ENCODE peak calls at places on chromosomes 5 and 9, in five cellular contexts. V is CD8-positive, alpha-beta T cell; G is GM10248; M is mesothelial cell of epicardium; T is nephron progenitor cell. X is an unnamed sample.

GRCh38 chr5:76983468-76983867 is 30.6 kb downstream of the CRHBP start:
- DNase-seq in V (no peak), M (no peak), T (no peak), G (no peak), X (no peak)

GRCh38 chr5:103245773-103246172 is 12.8 kb upstream of the MACIR start:
- DNase-seq in T (no peak), V (no peak), G (no peak), M (no peak), X (no peak)

GRCh38 chr9:97386733-97387503 is 25.0 kb upstream of the TDRD7 start:
- DNase-seq in G (peak), V (peak), T (peak), M (peak), X (peak)

GRCh38 chr5:32810812-32811211 is 99.7 kb downstream of the NPR3 start:
- DNase-seq in T (no peak), V (no peak), M (no peak), G (no peak), X (no peak)

GRCh38 chr9:34572092-34572491 is 17.4 kb downstream of the CNTFR start:
- DNase-seq in V (no peak), T (no peak), M (no peak), G (no peak), X (no peak)

GRCh38 chr5:12214631-12215030 is 310.4 kb upstream of the CTNND2 start:
- DNase-seq in M (no peak), T (no peak), V (no peak), G (no peak), X (no peak)

GRCh38 chr9:113604393-113604792 is 140.9 kb downstream of the RGS3 start:
- DNase-seq in M (no peak), T (no peak), V (no peak), G (no peak), X (no peak)

GRCh38 chr9:109244179-109245132 is 76.4 kb downstream of the EPB41L4B start:
- DNase-seq in V (peak), T (peak), G (peak), M (peak), X (peak)

GRCh38 chr5:84623034-84623433 is 238.4 kb upstream of the EDIL3 start:
- DNase-seq in G (no peak), V (no peak), M (no peak), T (no peak), X (no peak)

GRCh38 chr9:70080481-70081119 is 37.0 kb downstream of the MAMDC2 start:
- DNase-seq in V (no peak), T (no peak), M (no peak), G (no peak), X (no peak)

GRCh38 chr9:137833721-137834613 is 43.6 kb upstream of the CACNA1B start:
- DNase-seq in T (no peak), M (no peak), G (no peak), V (no peak), X (no peak)

GRCh38 chr9:35112257-35113020 is 3.2 kb downstream of the ATOSB start:
- DNase-seq in T (no peak), M (no peak), G (no peak), V (no peak), X (no peak)

GRCh38 chr5:176379881-176380280 is 8.5 kb downstream of the NOP16 start:
- DNase-seq in M (no peak), T (no peak), G (peak), V (no peak), X (no peak)

GRCh38 chr9:27450752-27451151 is 73.3 kb upstream of the IFNK start:
- DNase-seq in M (no peak), G (no peak), V (no peak), T (no peak), X (no peak)

GRCh38 chr9:27451207-27451792 is 72.8 kb upstream of the IFNK start:
- DNase-seq in V (no peak), M (no peak), T (no peak), G (no peak), X (no peak)

GRCh38 chr9:27442464-27442863 is 81.6 kb upstream of the IFNK start:
- DNase-seq in V (no peak), G (no peak), T (no peak), M (no peak), X (no peak)

GRCh38 chr9:27445057-27445990 is 78.8 kb upstream of the IFNK start:
- DNase-seq in T (no peak), V (no peak), M (no peak), G (no peak), X (no peak)

DNA sequence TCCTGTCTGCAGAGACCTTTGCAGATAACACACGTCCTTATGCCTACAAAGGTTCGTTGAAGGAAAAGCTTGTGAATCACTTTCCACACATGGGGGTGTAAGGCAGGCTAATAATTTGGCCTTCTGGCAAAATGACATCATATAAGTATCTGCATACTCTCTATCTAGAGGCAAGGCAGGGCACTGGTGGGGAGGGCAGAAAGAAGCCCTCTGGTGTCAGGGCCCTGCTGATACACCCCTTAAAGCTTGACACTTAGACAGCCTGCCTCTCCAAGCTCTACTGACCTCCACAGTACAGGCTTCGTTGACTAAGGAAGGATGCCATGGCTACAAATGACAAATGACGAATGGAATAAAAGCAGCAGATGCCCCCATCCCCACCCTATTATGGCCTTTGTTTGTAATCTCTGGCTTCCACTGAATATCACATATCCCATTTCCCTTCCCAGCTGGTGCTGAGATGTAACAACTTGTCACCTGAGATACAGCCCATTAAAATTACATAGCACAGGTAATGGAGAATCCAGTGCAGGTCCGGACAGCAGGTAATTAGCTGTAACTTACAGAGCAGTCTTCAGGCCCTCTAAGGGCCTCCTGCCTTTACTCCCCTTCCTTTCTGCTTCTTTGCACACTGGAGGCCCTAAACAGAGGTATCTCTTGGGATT is 76.9 kb upstream of the IFNK start:
- DNase-seq in G (no peak), T (no peak), M (no peak), V (no peak), X (no peak)
- TF ChIP-seq CTCF in G (no peak), T (no peak), M (no peak), V (no peak), X (no peak)

GRCh38 chr9:37511006-37511714 is 25.4 kb downstream of the POLR1E start:
- DNase-seq in V (no peak), G (peak), T (peak), M (no peak), X (peak)
- TF ChIP-seq CTCF in V (no peak), G (peak), T (no peak), M (no peak), X (no peak)

GRCh38 chr5:14405706-14406553 is 175.7 kb upstream of the OTULINL start:
- DNase-seq in V (no peak), G (no peak), M (no peak), T (no peak), X (no peak)

GRCh38 chr5:14407051-14407450 is 174.5 kb upstream of the OTULINL start:
- DNase-seq in V (no peak), M (no peak), G (no peak), T (no peak), X (no peak)

GRCh38 chr5:14406554-14406849 is 175.1 kb upstream of the OTULINL start:
- DNase-seq in T (no peak), G (no peak), V (no peak), M (no peak), X (no peak)

GRCh38 chr5:14407746-14408175 is 173.8 kb upstream of the OTULINL start:
- DNase-seq in V (no peak), G (no peak), T (no peak), M (no peak), X (no peak)

DNA sequence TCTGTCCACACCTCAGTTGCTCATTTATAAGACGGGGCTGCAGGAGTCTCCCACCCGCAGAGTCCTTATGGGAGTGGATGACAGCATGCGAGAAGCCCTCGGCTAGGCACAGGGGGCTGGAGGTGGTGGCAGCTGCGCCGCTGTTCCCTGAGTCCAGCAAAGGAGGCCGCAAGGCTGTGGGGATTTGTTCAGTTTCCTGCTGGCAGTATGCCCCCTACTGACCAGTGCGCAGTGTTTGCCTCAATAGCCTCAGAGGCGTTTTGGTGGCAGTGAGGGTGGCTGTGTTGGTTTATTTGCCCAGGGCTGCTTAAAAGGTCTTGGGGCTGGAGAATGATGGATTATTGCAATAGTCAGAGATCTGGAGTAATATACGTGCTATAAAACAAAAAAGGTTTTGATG is 176.3 kb upstream of the OTULINL start:
- DNase-seq in V (no peak), T (no peak), G (no peak), M (no peak), X (peak)
- TF ChIP-seq CTCF in V (no peak), T (peak), G (peak), M (peak), X (peak)

GRCh38 chr9:14654932-14655331 is 38.3 kb downstream of the ZDHHC21 start:
- DNase-seq in G (no peak), V (no peak), M (no peak), T (no peak), X (no peak)

GRCh38 chr9:14653511-14653910 is 39.7 kb downstream of the ZDHHC21 start:
- DNase-seq in G (no peak), V (no peak), T (no peak), M (no peak), X (no peak)

GRCh38 chr9:14652729-14653377 is 40.4 kb downstream of the ZDHHC21 start:
- DNase-seq in V (no peak), M (no peak), G (no peak), T (no peak), X (no peak)
- TF ChIP-seq CTCF in V (no peak), M (no peak), G (no peak), T (peak), X (peak)

GRCh38 chr5:751496-751895 is 33.0 kb downstream of the ZDHHC11B start:
- DNase-seq in V (no peak), G (no peak), M (no peak), T (no peak), X (no peak)

GRCh38 chr5:749101-749670 is 35.3 kb downstream of the ZDHHC11B start:
- DNase-seq in V (no peak), T (no peak), G (no peak), M (no peak), X (no peak)

GRCh38 chr5:746258-746761 is 38.2 kb downstream of the ZDHHC11B start:
- DNase-seq in T (no peak), M (no peak), V (no peak), G (no peak), X (no peak)
- TF ChIP-seq CTCF in T (no peak), M (no peak), V (no peak), G (no peak), X (no peak)

GRCh38 chr9:107943901-107944300 is 454.3 kb upstream of the KLF4 start:
- DNase-seq in M (no peak), V (no peak), T (no peak), G (no peak), X (no peak)

GRCh38 chr9:107944387-107944786 is 454.8 kb upstream of the KLF4 start:
- DNase-seq in V (no peak), T (no peak), M (no peak), G (no peak), X (no peak)

GRCh38 chr9:107946364-107947137 is 457.0 kb upstream of the KLF4 start:
- DNase-seq in V (no peak), M (no peak), G (no peak), T (no peak), X (no peak)

GRCh38 chr9:107945961-107946360 is 456.4 kb upstream of the KLF4 start:
- DNase-seq in V (no peak), T (no peak), M (no peak), G (no peak), X (no peak)

DNA sequence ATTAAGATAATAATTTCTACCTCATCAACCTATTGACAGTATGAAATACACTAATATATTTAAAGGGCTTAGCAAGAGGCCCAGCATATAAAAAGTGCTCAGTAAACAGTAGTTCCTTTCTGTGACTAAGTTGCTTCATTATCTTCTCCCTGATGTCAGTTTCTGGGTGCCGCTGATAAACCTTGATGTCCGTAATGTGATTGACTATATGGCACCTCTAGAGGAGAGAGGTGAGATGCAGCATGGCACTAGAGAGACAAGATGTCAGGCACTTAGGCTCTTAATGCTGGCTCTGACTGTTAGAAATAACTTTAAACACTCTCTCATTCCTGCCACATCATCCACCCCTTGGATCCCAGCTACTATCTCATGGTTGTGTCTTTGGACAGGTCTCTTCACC is 455.9 kb upstream of the KLF4 start:
- DNase-seq in M (no peak), G (no peak), T (no peak), V (no peak), X (no peak)
- TF ChIP-seq CTCF in M (no peak), G (no peak), T (no peak), V (no peak), X (no peak)

GRCh38 chr9:18826248-18826647 is 206.8 kb downstream of the SAXO1 start:
- DNase-seq in V (no peak), M (no peak), G (no peak), T (no peak), X (no peak)

GRCh38 chr9:18822850-18823249 is 210.2 kb downstream of the SAXO1 start:
- DNase-seq in G (no peak), T (no peak), V (no peak), M (no peak), X (no peak)

GRCh38 chr9:18825775-18826174 is 207.2 kb downstream of the SAXO1 start:
- DNase-seq in M (no peak), G (no peak), T (no peak), V (no peak), X (no peak)

GRCh38 chr9:18821794-18822193 is 211.2 kb downstream of the SAXO1 start:
- DNase-seq in V (no peak), T (no peak), G (no peak), M (no peak), X (no peak)

DNA sequence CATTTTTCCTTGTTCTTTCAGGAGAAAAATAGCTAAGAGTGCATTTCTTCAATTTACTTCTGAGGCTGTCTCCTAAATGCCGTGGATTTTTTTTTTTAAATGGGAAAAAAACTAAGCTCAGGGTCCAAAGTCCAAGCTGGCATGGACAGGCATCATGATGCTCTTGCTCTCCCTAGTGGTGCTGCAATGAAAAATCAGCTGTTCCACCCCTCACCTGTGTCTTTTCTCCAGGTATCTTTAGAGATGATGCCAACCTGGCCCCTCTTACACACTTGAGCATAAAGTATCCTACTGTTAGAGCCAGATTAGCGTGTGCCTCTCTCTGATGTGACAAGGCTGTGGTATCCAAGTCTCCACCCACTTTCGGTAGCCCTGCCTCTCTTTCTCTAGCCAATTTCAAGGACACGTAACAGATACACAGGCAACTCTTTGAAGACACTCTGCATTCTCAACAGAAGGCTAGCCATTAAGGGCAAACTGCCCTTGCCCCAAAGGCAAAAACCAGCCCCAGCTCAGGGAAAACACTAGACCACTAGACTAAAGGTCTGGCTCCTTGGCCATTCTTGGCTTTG is 208.8 kb downstream of the SAXO1 start:
- DNase-seq in G (no peak), M (no peak), V (no peak), T (no peak), X (no peak)
- TF ChIP-seq CTCF in G (peak), M (no peak), V (no peak), T (no peak), X (no peak)

GRCh38 chr5:52007230-52007858 is 624.1 kb downstream of the ISL1 start:
- DNase-seq in M (no peak), T (peak), G (no peak), V (no peak), X (peak)
- TF ChIP-seq CTCF in M (peak), T (peak), G (peak), V (no peak), X (peak)

GRCh38 chr5:40165789-40166728 is 513.7 kb upstream of the PTGER4 start:
- DNase-seq in M (no peak), G (no peak), T (peak), V (no peak), X (no peak)
- TF ChIP-seq CTCF in M (no peak), G (no peak), T (no peak), V (no peak), X (no peak)

X was measured in endothelial cell.